ENCODE peak calls at places on chromosomes 16 and 17, in five cellular contexts. X is left lobe of liver, C is G401, I is head of caudate nucleus, Y is astrocyte of the spinal cord. W is an unnamed sample.
A peak's percentile ranks its signal among the peaks of the same experiment; 100 is the strongest.

GRCh38 chr17:12993631-12994030 is 24.2 kb downstream of the ELAC2 start:
- DNase-seq in C (no peak), Y (no peak), I (no peak), X (no peak), W (no peak)

GRCh38 chr16:79767597-79768280 is 167.2 kb upstream of the MAF start:
- DNase-seq in Y (peak; percentile 36), X (peak; percentile 57), C (peak; percentile 64), I (peak; percentile 50), W (no peak)

GRCh38 chr16:11312718-11313492 is 31.8 kb upstream of the PRM1 start:
- DNase-seq in Y (peak; percentile 48), C (no peak), I (no peak), X (no peak), W (no peak)

GRCh38 chr17:39252788-39253460 is 27.2 kb upstream of the STAC2 start:
- DNase-seq in Y (no peak), I (peak; percentile 18), X (peak; percentile 18), C (no peak), W (no peak)

GRCh38 chr17:60941028-60941427 is 263.4 kb downstream of the BCAS3 start:
- DNase-seq in I (no peak), X (no peak), Y (peak; percentile 90), C (no peak), W (no peak)

GRCh38 chr16:16136588-16136987 is 86.7 kb downstream of the ABCC6 start:
- DNase-seq in C (no peak), Y (no peak), I (no peak), X (no peak), W (no peak)

GRCh38 chr16:70697601-70698170 is 11.8 kb upstream of the MTSS2 start:
- DNase-seq in X (no peak), Y (peak; percentile 49), C (no peak), I (no peak), W (no peak)

GRCh38 chr17:78278139-78278741 is 46.8 kb downstream of the TMEM235 start:
- DNase-seq in X (peak; percentile 43), I (no peak), Y (no peak), C (no peak), W (no peak)